ENCODE peak calls at places on chromosomes 5 and 9, in nine cellular contexts. One of them, this sample, is unnamed.

GRCh38 chr5:111472579-111472978 is 39.8 kb downstream of the STARD4 start:
- DNase-seq in HFFc6: no peak
- DNase-seq in SK-MEL-5: no peak
- DNase-seq in bronchial epithelial cell: no peak
- DNase-seq in stimulated activated CD8-positive, alpha-beta memory T cell treated with anti-CD3 and anti-CD28 coated beads, Interleukin-7, amount 100 ng/mL, for 4 hours: no peak
- DNase-seq in activated T-helper 1 cell treated with anti-CD3 and anti-CD28 coated beads, Interleukin-12 subunit alpha, Interleukin-12 subunit beta, Interleukin-2, Interleukin-4 antibody, amounts not matched to agents 30 ng/mL and 10 ng/mL and 1 ng/mL, durations not matched to agents 14 hours and 24 hours and 36 hours: no peak
- DNase-seq in brain pericyte: no peak
- DNase-seq in MV-4-11: peak
- DNase-seq in body of pancreas: no peak
- DNase-seq in this sample: no peak

GRCh38 chr5:139298242-139298641 is 4.7 kb downstream of the MATR3 start:
- DNase-seq in MV-4-11: no peak
- DNase-seq in activated T-helper 1 cell treated with anti-CD3 and anti-CD28 coated beads, Interleukin-12 subunit alpha, Interleukin-12 subunit beta, Interleukin-2, Interleukin-4 antibody, amounts not matched to agents 30 ng/mL and 10 ng/mL and 1 ng/mL, durations not matched to agents 14 hours and 24 hours and 36 hours: no peak
- DNase-seq in HFFc6: no peak
- DNase-seq in body of pancreas: no peak
- DNase-seq in SK-MEL-5: no peak
- DNase-seq in stimulated activated CD8-positive, alpha-beta memory T cell treated with anti-CD3 and anti-CD28 coated beads, Interleukin-7, amount 100 ng/mL, for 4 hours: no peak
- DNase-seq in bronchial epithelial cell: no peak
- DNase-seq in brain pericyte: no peak
- DNase-seq in this sample: no peak

GRCh38 chr5:96626956-96627355 is 35.2 kb upstream of the CAST start:
- DNase-seq in stimulated activated CD8-positive, alpha-beta memory T cell treated with anti-CD3 and anti-CD28 coated beads, Interleukin-7, amount 100 ng/mL, for 4 hours: no peak
- DNase-seq in HFFc6: peak
- DNase-seq in MV-4-11: peak
- DNase-seq in brain pericyte: no peak
- DNase-seq in SK-MEL-5: peak
- DNase-seq in bronchial epithelial cell: peak
- DNase-seq in activated T-helper 1 cell treated with anti-CD3 and anti-CD28 coated beads, Interleukin-12 subunit alpha, Interleukin-12 subunit beta, Interleukin-2, Interleukin-4 antibody, amounts not matched to agents 30 ng/mL and 10 ng/mL and 1 ng/mL, durations not matched to agents 14 hours and 24 hours and 36 hours: no peak
- DNase-seq in body of pancreas: no peak
- DNase-seq in this sample: no peak

GRCh38 chr5:93274291-93274690 is 306.7 kb downstream of the NR2F1-AS1 start:
- DNase-seq in MV-4-11: no peak
- DNase-seq in body of pancreas: no peak
- DNase-seq in brain pericyte: no peak
- DNase-seq in SK-MEL-5: no peak
- DNase-seq in HFFc6: peak
- DNase-seq in stimulated activated CD8-positive, alpha-beta memory T cell treated with anti-CD3 and anti-CD28 coated beads, Interleukin-7, amount 100 ng/mL, for 4 hours: no peak
- DNase-seq in bronchial epithelial cell: peak
- DNase-seq in activated T-helper 1 cell treated with anti-CD3 and anti-CD28 coated beads, Interleukin-12 subunit alpha, Interleukin-12 subunit beta, Interleukin-2, Interleukin-4 antibody, amounts not matched to agents 30 ng/mL and 10 ng/mL and 1 ng/mL, durations not matched to agents 14 hours and 24 hours and 36 hours: no peak
- DNase-seq in this sample: no peak

GRCh38 chr9:4596165-4596922 is 65.8 kb upstream of the PLPP6 start:
- DNase-seq in MV-4-11: no peak
- DNase-seq in HFFc6: no peak
- DNase-seq in stimulated activated CD8-positive, alpha-beta memory T cell treated with anti-CD3 and anti-CD28 coated beads, Interleukin-7, amount 100 ng/mL, for 4 hours: peak
- DNase-seq in activated T-helper 1 cell treated with anti-CD3 and anti-CD28 coated beads, Interleukin-12 subunit alpha, Interleukin-12 subunit beta, Interleukin-2, Interleukin-4 antibody, amounts not matched to agents 30 ng/mL and 10 ng/mL and 1 ng/mL, durations not matched to agents 14 hours and 24 hours and 36 hours: peak
- DNase-seq in SK-MEL-5: no peak
- DNase-seq in body of pancreas: no peak
- DNase-seq in bronchial epithelial cell: no peak
- DNase-seq in brain pericyte: no peak
- DNase-seq in this sample: no peak

GRCh38 chr5:124394700-124395099 is 351.7 kb downstream of the ZNF608 start:
- DNase-seq in bronchial epithelial cell: no peak
- DNase-seq in MV-4-11: peak
- DNase-seq in brain pericyte: no peak
- DNase-seq in HFFc6: no peak
- DNase-seq in activated T-helper 1 cell treated with anti-CD3 and anti-CD28 coated beads, Interleukin-12 subunit alpha, Interleukin-12 subunit beta, Interleukin-2, Interleukin-4 antibody, amounts not matched to agents 30 ng/mL and 10 ng/mL and 1 ng/mL, durations not matched to agents 14 hours and 24 hours and 36 hours: no peak
- DNase-seq in SK-MEL-5: no peak
- DNase-seq in body of pancreas: no peak
- DNase-seq in stimulated activated CD8-positive, alpha-beta memory T cell treated with anti-CD3 and anti-CD28 coated beads, Interleukin-7, amount 100 ng/mL, for 4 hours: no peak
- DNase-seq in this sample: no peak

GRCh38 chr9:70589571-70590263 is 175.3 kb upstream of the KLF9 start:
- DNase-seq in brain pericyte: no peak
- DNase-seq in activated T-helper 1 cell treated with anti-CD3 and anti-CD28 coated beads, Interleukin-12 subunit alpha, Interleukin-12 subunit beta, Interleukin-2, Interleukin-4 antibody, amounts not matched to agents 30 ng/mL and 10 ng/mL and 1 ng/mL, durations not matched to agents 14 hours and 24 hours and 36 hours: no peak
- DNase-seq in HFFc6: peak
- DNase-seq in bronchial epithelial cell: peak
- DNase-seq in MV-4-11: no peak
- DNase-seq in stimulated activated CD8-positive, alpha-beta memory T cell treated with anti-CD3 and anti-CD28 coated beads, Interleukin-7, amount 100 ng/mL, for 4 hours: no peak
- DNase-seq in SK-MEL-5: no peak
- DNase-seq in body of pancreas: no peak
- DNase-seq in this sample: peak

GRCh38 chr9:96064838-96065481 is 189.5 kb downstream of the ERCC6L2 start:
- DNase-seq in HFFc6: no peak
- DNase-seq in stimulated activated CD8-positive, alpha-beta memory T cell treated with anti-CD3 and anti-CD28 coated beads, Interleukin-7, amount 100 ng/mL, for 4 hours: no peak
- DNase-seq in body of pancreas: no peak
- DNase-seq in MV-4-11: peak
- DNase-seq in SK-MEL-5: no peak
- DNase-seq in bronchial epithelial cell: no peak
- DNase-seq in activated T-helper 1 cell treated with anti-CD3 and anti-CD28 coated beads, Interleukin-12 subunit alpha, Interleukin-12 subunit beta, Interleukin-2, Interleukin-4 antibody, amounts not matched to agents 30 ng/mL and 10 ng/mL and 1 ng/mL, durations not matched to agents 14 hours and 24 hours and 36 hours: no peak
- DNase-seq in brain pericyte: no peak
- DNase-seq in this sample: no peak

GRCh38 chr9:35728041-35728971 is 3.7 kb downstream of the TLN1 start:
- DNase-seq in body of pancreas: peak
- DNase-seq in HFFc6: peak
- DNase-seq in activated T-helper 1 cell treated with anti-CD3 and anti-CD28 coated beads, Interleukin-12 subunit alpha, Interleukin-12 subunit beta, Interleukin-2, Interleukin-4 antibody, amounts not matched to agents 30 ng/mL and 10 ng/mL and 1 ng/mL, durations not matched to agents 14 hours and 24 hours and 36 hours: peak
- DNase-seq in bronchial epithelial cell: peak
- DNase-seq in brain pericyte: no peak
- DNase-seq in stimulated activated CD8-positive, alpha-beta memory T cell treated with anti-CD3 and anti-CD28 coated beads, Interleukin-7, amount 100 ng/mL, for 4 hours: no peak
- DNase-seq in SK-MEL-5: no peak
- DNase-seq in MV-4-11: peak
- DNase-seq in this sample: peak

GRCh38 chr5:77168884-77169254 is 41.6 kb upstream of the PDE8B start:
- DNase-seq in MV-4-11: no peak
- DNase-seq in activated T-helper 1 cell treated with anti-CD3 and anti-CD28 coated beads, Interleukin-12 subunit alpha, Interleukin-12 subunit beta, Interleukin-2, Interleukin-4 antibody, amounts not matched to agents 30 ng/mL and 10 ng/mL and 1 ng/mL, durations not matched to agents 14 hours and 24 hours and 36 hours: no peak
- DNase-seq in HFFc6: no peak
- DNase-seq in body of pancreas: no peak
- DNase-seq in brain pericyte: no peak
- DNase-seq in stimulated activated CD8-positive, alpha-beta memory T cell treated with anti-CD3 and anti-CD28 coated beads, Interleukin-7, amount 100 ng/mL, for 4 hours: no peak
- DNase-seq in bronchial epithelial cell: peak
- DNase-seq in SK-MEL-5: no peak
- DNase-seq in this sample: peak

GRCh38 chr5:112548246-112548982 is 129.3 kb upstream of the EPB41L4A start:
- DNase-seq in activated T-helper 1 cell treated with anti-CD3 and anti-CD28 coated beads, Interleukin-12 subunit alpha, Interleukin-12 subunit beta, Interleukin-2, Interleukin-4 antibody, amounts not matched to agents 30 ng/mL and 10 ng/mL and 1 ng/mL, durations not matched to agents 14 hours and 24 hours and 36 hours: no peak
- DNase-seq in HFFc6: peak
- DNase-seq in MV-4-11: no peak
- DNase-seq in stimulated activated CD8-positive, alpha-beta memory T cell treated with anti-CD3 and anti-CD28 coated beads, Interleukin-7, amount 100 ng/mL, for 4 hours: no peak
- DNase-seq in bronchial epithelial cell: peak
- DNase-seq in SK-MEL-5: no peak
- DNase-seq in body of pancreas: no peak
- DNase-seq in brain pericyte: no peak
- DNase-seq in this sample: no peak

GRCh38 chr9:98992885-98993569 is 49.3 kb downstream of the COL15A1 start:
- DNase-seq in MV-4-11: no peak
- DNase-seq in bronchial epithelial cell: no peak
- DNase-seq in body of pancreas: no peak
- DNase-seq in stimulated activated CD8-positive, alpha-beta memory T cell treated with anti-CD3 and anti-CD28 coated beads, Interleukin-7, amount 100 ng/mL, for 4 hours: no peak
- DNase-seq in activated T-helper 1 cell treated with anti-CD3 and anti-CD28 coated beads, Interleukin-12 subunit alpha, Interleukin-12 subunit beta, Interleukin-2, Interleukin-4 antibody, amounts not matched to agents 30 ng/mL and 10 ng/mL and 1 ng/mL, durations not matched to agents 14 hours and 24 hours and 36 hours: no peak
- DNase-seq in brain pericyte: no peak
- DNase-seq in SK-MEL-5: no peak
- DNase-seq in HFFc6: peak
- DNase-seq in this sample: no peak

GRCh38 chr5:565782-566445 is 41.7 kb upstream of the SLC9A3 start:
- DNase-seq in stimulated activated CD8-positive, alpha-beta memory T cell treated with anti-CD3 and anti-CD28 coated beads, Interleukin-7, amount 100 ng/mL, for 4 hours: no peak
- DNase-seq in bronchial epithelial cell: peak
- DNase-seq in HFFc6: no peak
- DNase-seq in MV-4-11: no peak
- DNase-seq in body of pancreas: peak
- DNase-seq in SK-MEL-5: no peak
- DNase-seq in activated T-helper 1 cell treated with anti-CD3 and anti-CD28 coated beads, Interleukin-12 subunit alpha, Interleukin-12 subunit beta, Interleukin-2, Interleukin-4 antibody, amounts not matched to agents 30 ng/mL and 10 ng/mL and 1 ng/mL, durations not matched to agents 14 hours and 24 hours and 36 hours: no peak
- DNase-seq in brain pericyte: no peak
- DNase-seq in this sample: no peak

GRCh38 chr5:180290568-180291233 is 1.2 kb downstream of the MAPK9 start:
- DNase-seq in MV-4-11: no peak
- DNase-seq in bronchial epithelial cell: no peak
- DNase-seq in brain pericyte: no peak
- DNase-seq in SK-MEL-5: no peak
- DNase-seq in activated T-helper 1 cell treated with anti-CD3 and anti-CD28 coated beads, Interleukin-12 subunit alpha, Interleukin-12 subunit beta, Interleukin-2, Interleukin-4 antibody, amounts not matched to agents 30 ng/mL and 10 ng/mL and 1 ng/mL, durations not matched to agents 14 hours and 24 hours and 36 hours: no peak
- DNase-seq in HFFc6: no peak
- DNase-seq in stimulated activated CD8-positive, alpha-beta memory T cell treated with anti-CD3 and anti-CD28 coated beads, Interleukin-7, amount 100 ng/mL, for 4 hours: no peak
- DNase-seq in body of pancreas: no peak
- DNase-seq in this sample: no peak